ENCODE peak calls at places on chromosomes 6 and 20, in ten cellular contexts. U is stimulated activated naive B cell treated with anti-CD40 and anti-IgM and Interleukin-4, amounts not matched to agents 10 μg/mL and 1 μg/mL and 100 μg/mL, for 72 hours; I is dermis blood vessel endothelial cell; J is G401; E is AML-193; A is left ventricle myocardium inferior; K is NCI-H1417; S is HFFc6; P is GM19239; R is T-cell. M is an unnamed sample.

GRCh38 chr20:43691928-43692524 is 25.1 kb downstream of the MYBL2 start:
- DNase-seq in K (peak), R (no peak), I (peak), U (peak), E (peak), P (no peak), A (no peak), S (peak), J (peak), M (peak)

GRCh38 chr6:3032986-3033385 is 33.3 kb downstream of the NQO2 start:
- DNase-seq in J (no peak), S (peak), U (no peak), K (no peak), P (no peak), A (no peak), R (no peak), I (no peak), E (no peak), M (no peak)

GRCh38 chr20:31602779-31603441 is 2.2 kb upstream of the ID1 start:
- DNase-seq in S (peak), A (no peak), J (no peak), I (peak), P (no peak), E (peak), K (peak), U (no peak), R (peak), M (peak)

GRCh38 chr6:148934534-148934933 is 187.7 kb downstream of the UST start:
- DNase-seq in J (peak), A (peak), I (no peak), K (peak), U (no peak), R (no peak), E (no peak), P (no peak), S (no peak), M (no peak)

GRCh38 chr6:56381852-56382251 is 134.5 kb upstream of the COL21A1 start:
- DNase-seq in U (no peak), R (no peak), A (no peak), E (no peak), I (no peak), S (peak), J (no peak), K (peak), P (no peak), M (no peak)

GRCh38 chr6:135054238-135054574 is 416 bp downstream of the HBS1L start:
- DNase-seq in E (no peak), A (no peak), P (no peak), R (no peak), U (no peak), K (no peak), J (no peak), I (peak), S (no peak), M (no peak)

GRCh38 chr6:28354688-28355554 is 5.2 kb downstream of the ZKSCAN3 start:
- DNase-seq in J (no peak), K (no peak), S (no peak), R (no peak), P (no peak), I (no peak), E (no peak), U (no peak), A (no peak), M (no peak)

GRCh38 chr20:38201356-38201755 is 36.3 kb upstream of the TGM2 start:
- DNase-seq in R (no peak), K (no peak), S (peak), I (peak), U (no peak), J (no peak), P (no peak), A (no peak), E (no peak), M (no peak)

GRCh38 chr6:151060096-151060741 is 179.5 kb upstream of the AKAP12 start:
- DNase-seq in P (no peak), S (peak), K (peak), R (no peak), E (no peak), J (no peak), I (peak), U (no peak), A (no peak), M (no peak)

GRCh38 chr20:5100684-5101347 is 18.9 kb downstream of the PCNA start:
- DNase-seq in S (peak), U (peak), J (peak), I (peak), A (peak), E (peak), P (peak), K (peak), R (peak), M (peak)

GRCh38 chr6:158991017-158991723 is 8.8 kb downstream of the RSPH3 start:
- DNase-seq in A (no peak), I (no peak), U (no peak), R (no peak), J (no peak), S (no peak), P (no peak), E (no peak), K (no peak), M (no peak)

M was measured in GM10248.